ENCODE peak calls at places on chromosomes 1 and 21, in five cellular contexts. I, R, W, X and P are unnamed samples.

GRCh38 chr1:21886486-21887215 is 50.5 kb downstream of the HSPG2 start:
- DNase-seq in I (no peak), W (no peak), X (no peak), R (no peak), P (no peak)

GRCh38 chr1:27122652-27123051 is 32.3 kb downstream of the SLC9A1 start:
- DNase-seq in R (peak; percentile 83), W (peak; percentile 86), I (no peak), X (peak; percentile 67), P (peak; percentile 64)

GRCh38 chr1:154923695-154924094 is 12.8 kb downstream of the PMVK start:
- DNase-seq in R (no peak), I (no peak), X (no peak), W (no peak), P (no peak)

GRCh38 chr1:113937146-113937545 is 8.0 kb downstream of the HIPK1 start:
- DNase-seq in X (no peak), I (no peak), R (no peak), W (no peak), P (no peak)

GRCh38 chr1:235100124-235100801 is 28.4 kb downstream of the TOMM20 start:
- DNase-seq in R (no peak), I (no peak), W (no peak), X (no peak), P (peak; percentile 52)

GRCh38 chr1:187517508-187517907 is 688.8 kb downstream of the PLA2G4A start:
- DNase-seq in R (no peak), I (no peak), X (peak; percentile 3), W (no peak), P (no peak)

GRCh38 chr21:34695434-34695833 is 26.6 kb downstream of the CLIC6 start:
- DNase-seq in I (no peak), R (no peak), W (no peak), X (peak; percentile 15), P (no peak)

GRCh38 chr1:1013105-1013921 is at the start of gene ISG15:
- DNase-seq in R (peak; percentile 96), X (peak; percentile 92), W (peak; percentile 93), I (peak; percentile 85), P (peak; percentile 95)

GRCh38 chr1:68442822-68443556 is 6.8 kb downstream of the RPE65 start:
- DNase-seq in X (peak; percentile 50), W (peak; percentile 7), I (no peak), R (no peak), P (no peak)

GRCh38 chr1:152451254-152451653 is 37.2 kb upstream of the CRNN start:
- DNase-seq in I (no peak), R (no peak), W (no peak), X (no peak), P (no peak)

GRCh38 chr1:244962140-244962539 is 97.8 kb upstream of the HNRNPU start:
- DNase-seq in R (no peak), I (no peak), W (no peak), X (no peak), P (no peak)

GRCh38 chr1:22654692-22655091 is 1.7 kb downstream of the C1QB start:
- DNase-seq in R (no peak), X (no peak), I (no peak), W (no peak), P (no peak)

GRCh38 chr1:99180915-99181314 is 83.4 kb upstream of the PLPPR4 start:
- DNase-seq in X (no peak), I (no peak), W (no peak), R (no peak), P (no peak)

GRCh38 chr1:182633657-182634281 is 29.6 kb upstream of the RGS16 start:
- DNase-seq in X (peak; percentile 36), W (no peak), R (no peak), I (no peak), P (no peak)

GRCh38 chr1:209850342-209850979 is 22.7 kb downstream of the UTP25 start:
- DNase-seq in R (no peak), W (peak; percentile 13), I (no peak), X (peak; percentile 22), P (peak; percentile 54)

GRCh38 chr1:244614113-244614836 is 38.7 kb upstream of the DESI2 start:
- DNase-seq in X (peak; percentile 66), R (peak; percentile 73), W (peak; percentile 9), I (no peak), P (no peak)

GRCh38 chr1:232634086-232634485 is 4.2 kb upstream of the SIPA1L2 start:
- DNase-seq in W (peak; percentile 74), I (no peak), R (peak; percentile 70), X (peak; percentile 61), P (peak; percentile 27)

GRCh38 chr21:38817371-38818335 is 11.9 kb downstream of the ETS2 start:
- DNase-seq in R (no peak), W (peak; percentile 47), I (no peak), X (no peak), P (no peak)

GRCh38 chr1:119209943-119210342 is 69.5 kb upstream of the WARS2 start:
- DNase-seq in I (no peak), X (no peak), W (no peak), R (no peak), P (no peak)

GRCh38 chr1:64687725-64688285 is 57.1 kb upstream of the RAVER2 start:
- DNase-seq in W (peak; percentile 11), I (no peak), X (peak; percentile 44), R (no peak), P (peak; percentile 37)

GRCh38 chr1:193275773-193276172 is 89.4 kb upstream of the B3GALT2 start:
- DNase-seq in X (no peak), I (no peak), R (no peak), W (no peak), P (no peak)

GRCh38 chr1:8395433-8395866 is 77.5 kb downstream of the SLC45A1 start:
- DNase-seq in X (no peak), I (no peak), W (no peak), R (no peak), P (no peak)

GRCh38 chr1:3012511-3013291 is 8.6 kb upstream of the ACTRT2 start:
- DNase-seq in R (peak; percentile 66), I (peak; percentile 36), X (peak; percentile 61), W (peak; percentile 43), P (peak; percentile 42)

GRCh38 chr1:35592991-35593769 is 20.1 kb downstream of the TFAP2E start:
- DNase-seq in I (no peak), X (no peak), R (no peak), W (no peak), P (no peak)

GRCh38 chr1:7049913-7050625 is 264.8 kb downstream of the CAMTA1 start:
- DNase-seq in I (no peak), W (no peak), X (no peak), R (no peak), P (no peak)

GRCh38 chr1:59556802-59557548 is 257.8 kb upstream of the HOOK1 start:
- DNase-seq in I (no peak), X (peak; percentile 64), R (no peak), W (peak; percentile 34), P (no peak)

GRCh38 chr21:33451634-33452071 is 28.1 kb downstream of the TMEM50B start:
- DNase-seq in R (no peak), X (no peak), W (no peak), I (no peak), P (no peak)

GRCh38 chr1:1069061-1069710 is 4.9 kb downstream of the RNF223 start:
- DNase-seq in W (peak; percentile 92), X (peak; percentile 85), R (no peak), I (no peak), P (peak; percentile 66)

GRCh38 chr1:88731475-88731874 is 47.4 kb downstream of the PKN2 start:
- DNase-seq in X (peak; percentile 31), I (no peak), W (peak; percentile 22), R (peak; percentile 79), P (no peak)

GRCh38 chr1:111484391-111484790 is 10.6 kb downstream of the C1orf162 start:
- DNase-seq in R (no peak), I (no peak), W (no peak), X (no peak), P (no peak)

GRCh38 chr1:61459345-61459744 is 265.6 kb downstream of the TM2D1 start:
- DNase-seq in R (no peak), I (no peak), X (no peak), W (no peak), P (no peak)

GRCh38 chr21:26756491-26757159 is 88.6 kb downstream of the ADAMTS1 start:
- DNase-seq in R (no peak), W (no peak), X (peak; percentile 6), I (no peak), P (no peak)

GRCh38 chr1:44108241-44108640 is 10.4 kb upstream of the KLF17 start:
- DNase-seq in R (no peak), W (no peak), I (no peak), X (no peak), P (no peak)

GRCh38 chr1:178101654-178102053 is 7.8 kb downstream of the RASAL2 start:
- DNase-seq in R (no peak), X (no peak), I (no peak), W (no peak), P (no peak)

GRCh38 chr1:2812136-2812535 is 10.6 kb upstream of the TTC34 start:
- DNase-seq in I (no peak), X (no peak), W (no peak), R (no peak), P (no peak)

GRCh38 chr1:201465698-201466290 is 3.2 kb downstream of the PHLDA3 start:
- DNase-seq in W (no peak), I (no peak), X (no peak), R (no peak), P (no peak)

GRCh38 chr1:201461783-201462441 is 7.1 kb downstream of the PHLDA3 start:
- DNase-seq in R (peak; percentile 96), I (peak; percentile 82), X (peak; percentile 60), W (peak; percentile 69), P (peak; percentile 68)

GRCh38 chr1:201461193-201461657 is 7.8 kb downstream of the PHLDA3 start:
- DNase-seq in X (peak; percentile 55), R (peak; percentile 91), I (no peak), W (peak; percentile 47), P (peak; percentile 75)

GRCh38 chr1:201460783-201461182 is 8.2 kb downstream of the PHLDA3 start:
- DNase-seq in W (no peak), I (no peak), R (no peak), X (no peak), P (no peak)

GRCh38 chr1:201463071-201463552 is 5.9 kb downstream of the PHLDA3 start:
- DNase-seq in X (no peak), W (no peak), R (no peak), I (no peak), P (no peak)
- TF ChIP-seq CTCF in X (peak; percentile 15), W (no peak), R (no peak), I (no peak), P (no peak)

GRCh38 chr1:248871837-248872401 is 13.0 kb upstream of the ZNF692 start:
- DNase-seq in X (no peak), I (no peak), R (no peak), W (no peak), P (no peak)
- H3K4me3 ChIP-seq in X (no peak overlapping the region), I (no peak overlapping the region), R (no peak overlapping the region), W (no peak overlapping the region), P (peak overlapping the region; percentile 80)

DNA sequence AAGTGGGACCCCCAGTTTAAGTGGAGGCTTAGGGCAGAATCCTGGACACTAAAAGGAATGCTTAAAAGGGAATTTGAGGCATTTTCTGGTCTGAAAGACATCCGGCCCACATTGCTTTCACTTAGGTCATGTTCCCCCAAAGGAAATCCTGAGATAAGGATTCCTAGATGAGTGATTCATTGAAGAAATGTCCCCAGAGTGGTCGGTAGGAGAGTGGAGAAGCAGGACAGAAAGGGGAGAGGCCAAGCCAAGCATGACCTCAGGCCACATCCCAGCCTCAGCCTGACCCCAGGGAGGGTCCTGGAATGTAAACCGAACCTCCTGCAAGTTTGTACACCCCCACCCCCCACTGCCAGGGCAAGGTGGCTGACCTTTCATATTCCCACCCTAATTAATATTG is 16.6 kb downstream of the HIVEP3 start:
- DNase-seq in I (no peak), X (no peak), R (no peak), W (no peak), P (peak; percentile 52)
- TF ChIP-seq POLR2A in I (no peak), X (no peak), R (no peak), W (no peak), P (no peak)

GRCh38 chr1:67273591-67273990 is 34.1 kb upstream of the IL12RB2 start:
- DNase-seq in W (no peak), I (no peak), X (no peak), R (no peak), P (no peak)
- TF ChIP-seq CTCF in W (no peak), I (no peak), X (no peak), R (no peak), P (no peak)